ENCODE peak calls at places on chromosomes 5 and 9, in five cellular contexts. C is A673, O is psoas muscle, Y is tibial artery, V is suprapubic skin. P is an unnamed sample.

GRCh38 chr9:92759990-92760893 is 4.4 kb downstream of the BICD2 start:
- DNase-seq in C (no peak), O (peak; percentile 84), Y (no peak), V (peak; percentile 56), P (no peak)

GRCh38 chr5:2038337-2039179 is 155.8 kb upstream of the IRX4 start:
- DNase-seq in C (peak; percentile 31), O (peak; percentile 69), Y (no peak), V (peak; percentile 77), P (no peak)

GRCh38 chr9:18238254-18238653 is 235.7 kb upstream of the ADAMTSL1 start:
- DNase-seq in C (no peak), O (no peak), Y (no peak), V (no peak), P (no peak)

GRCh38 chr5:21024966-21025365 is 1037.0 kb upstream of the CDH18 start:
- DNase-seq in C (no peak), O (no peak), Y (no peak), V (no peak), P (no peak)

GRCh38 chr5:102731704-102732103 is 23.4 kb upstream of the PAM start:
- DNase-seq in C (no peak), O (no peak), Y (no peak), V (no peak), P (no peak)

GRCh38 chr5:142356318-142356715 is 31.5 kb upstream of the SPRY4 start:
- DNase-seq in C (peak; percentile 86), O (no peak), Y (no peak), V (peak; percentile 38), P (no peak)

GRCh38 chr5:107428303-107428761 is 242.4 kb downstream of the EFNA5 start:
- DNase-seq in C (no peak), O (no peak), Y (no peak), V (no peak), P (no peak)

GRCh38 chr5:156835905-156836304 is 14.2 kb upstream of the PPP1R2B start:
- DNase-seq in C (no peak), O (no peak), Y (no peak), V (no peak), P (no peak)

GRCh38 chr5:113089653-113090335 is 113.2 kb downstream of the DCP2 start:
- DNase-seq in C (no peak), O (no peak), Y (no peak), V (no peak), P (no peak)

GRCh38 chr5:25963251-25964008 is 1075.0 kb downstream of the CDH9 start:
- DNase-seq in C (no peak), O (peak; percentile 22), Y (no peak), V (peak; percentile 67), P (peak; percentile 66)

GRCh38 chr5:154296525-154297159 is 106.1 kb downstream of the GALNT10 start:
- DNase-seq in C (no peak), O (no peak), Y (no peak), V (no peak), P (no peak)

GRCh38 chr5:98111686-98112085 is 661.8 kb upstream of the RGMB start:
- DNase-seq in C (no peak), O (no peak), Y (no peak), V (no peak), P (no peak)

GRCh38 chr5:66558562-66558961 is 37.6 kb upstream of the MAST4 start:
- DNase-seq in C (no peak), O (no peak), Y (no peak), V (no peak), P (no peak)

GRCh38 chr5:170791325-170791954 is 7.9 kb downstream of the GABRP start:
- DNase-seq in C (peak; percentile 27), O (peak; percentile 29), Y (peak; percentile 74), V (no peak), P (peak; percentile 77)

GRCh38 chr5:82886911-82887310 is 190.3 kb downstream of the TMEM167A start:
- DNase-seq in C (no peak), O (no peak), Y (no peak), V (no peak), P (no peak)

GRCh38 chr9:112087506-112087905 is 87.6 kb downstream of the SUSD1 start:
- DNase-seq in C (no peak), O (no peak), Y (no peak), V (no peak), P (no peak)

GRCh38 chr5:10601246-10602030 is 37.6 kb downstream of the ANKRD33B start:
- DNase-seq in C (peak; percentile 89), O (peak; percentile 84), Y (peak; percentile 96), V (peak; percentile 94), P (peak; percentile 92)

GRCh38 chr5:10599828-10600227 is 36.0 kb downstream of the ANKRD33B start:
- DNase-seq in C (no peak), O (no peak), Y (no peak), V (no peak), P (no peak)

GRCh38 chr5:10600629-10601245 is 36.9 kb downstream of the ANKRD33B start:
- DNase-seq in C (no peak), O (no peak), Y (no peak), V (no peak), P (no peak)

GRCh38 chr5:10604975-10605374 is 41.1 kb downstream of the ANKRD33B start:
- DNase-seq in C (no peak), O (no peak), Y (peak; percentile 33), V (peak; percentile 35), P (peak; percentile 48)

GRCh38 chr5:10602031-10602806 is 38.3 kb downstream of the ANKRD33B start:
- DNase-seq in C (no peak), O (no peak), Y (peak; percentile 76), V (no peak), P (no peak)
- H3K27ac ChIP-seq in C (no peak overlapping the region), O (peak overlapping the region; percentile 91), Y (peak overlapping the region; percentile 70), V (peak overlapping the region; percentile 83), P (peak overlapping the region; percentile 80)

GRCh38 chr9:115616666-115617239 is 498.8 kb upstream of the TNC start:
- DNase-seq in C (peak; percentile 94), O (no peak), Y (no peak), V (no peak), P (no peak)
- H3K4me3 ChIP-seq in C (no peak overlapping the region), O (no peak overlapping the region), Y (no peak overlapping the region), V (no peak overlapping the region), P (no peak overlapping the region)

DNA sequence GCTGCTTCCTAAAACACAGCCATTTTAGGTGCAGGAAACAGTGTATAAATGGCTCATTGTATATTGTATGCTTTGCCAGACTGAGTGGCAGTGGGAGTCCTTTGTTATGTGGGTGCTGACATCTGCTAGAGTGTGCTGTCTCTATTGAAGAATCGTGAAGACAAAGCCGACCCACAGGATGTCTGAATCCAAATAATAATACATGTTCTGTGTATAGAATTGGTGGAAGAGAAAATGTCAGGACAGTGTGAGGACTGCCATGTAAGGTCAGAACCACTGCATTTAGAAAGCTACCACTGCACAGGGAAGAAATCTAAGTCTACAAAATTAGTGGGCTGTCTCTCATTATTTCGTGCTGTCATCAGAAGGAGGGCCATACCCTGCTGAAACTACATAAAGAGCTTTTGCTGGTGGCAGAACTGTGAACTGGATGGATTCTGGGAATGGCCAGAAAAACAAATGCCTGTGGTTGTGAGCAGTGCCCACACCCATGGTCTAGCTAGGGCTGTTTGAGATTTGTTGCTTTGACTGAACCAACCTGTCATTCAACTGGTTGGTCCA is 2.5 kb downstream of the IL7R start:
- DNase-seq in C (peak; percentile 85), O (no peak), Y (no peak), V (no peak), P (no peak)
- H3K27ac ChIP-seq in C (peak overlapping the region; percentile 82), O (no peak overlapping the region), Y (no peak overlapping the region), V (no peak overlapping the region), P (no peak overlapping the region)

GRCh38 chr9:35577486-35577885 is 27.6 kb upstream of the TESK1 start:
- DNase-seq in C (no peak), O (no peak), Y (no peak), V (no peak), P (no peak)
- H3K4me3 ChIP-seq in C (no peak overlapping the region), O (no peak overlapping the region), Y (no peak overlapping the region), V (no peak overlapping the region), P (no peak overlapping the region)

GRCh38 chr9:38390851-38391250 is 1.7 kb upstream of the ALDH1B1 start:
- DNase-seq in C (no peak), O (no peak), Y (no peak), V (no peak), P (no peak)
- H3K27ac ChIP-seq in C (no peak overlapping the region), O (peak overlapping the region; percentile 78), Y (peak overlapping the region; percentile 91), V (no peak overlapping the region), P (peak overlapping the region; percentile 32)

GRCh38 chr9:21682981-21683380 is 119.5 kb upstream of the MTAP start:
- DNase-seq in C (peak; percentile 0), O (no peak), Y (no peak), V (no peak), P (no peak)

GRCh38 chr9:21679432-21679831 is 123.0 kb upstream of the MTAP start:
- DNase-seq in C (peak; percentile 2), O (no peak), Y (no peak), V (no peak), P (no peak)

GRCh38 chr9:21682376-21682775 is 120.1 kb upstream of the MTAP start:
- DNase-seq in C (no peak), O (no peak), Y (no peak), V (no peak), P (no peak)

GRCh38 chr9:21681641-21682040 is 120.8 kb upstream of the MTAP start:
- DNase-seq in C (peak; percentile 32), O (no peak), Y (no peak), V (no peak), P (no peak)

DNA sequence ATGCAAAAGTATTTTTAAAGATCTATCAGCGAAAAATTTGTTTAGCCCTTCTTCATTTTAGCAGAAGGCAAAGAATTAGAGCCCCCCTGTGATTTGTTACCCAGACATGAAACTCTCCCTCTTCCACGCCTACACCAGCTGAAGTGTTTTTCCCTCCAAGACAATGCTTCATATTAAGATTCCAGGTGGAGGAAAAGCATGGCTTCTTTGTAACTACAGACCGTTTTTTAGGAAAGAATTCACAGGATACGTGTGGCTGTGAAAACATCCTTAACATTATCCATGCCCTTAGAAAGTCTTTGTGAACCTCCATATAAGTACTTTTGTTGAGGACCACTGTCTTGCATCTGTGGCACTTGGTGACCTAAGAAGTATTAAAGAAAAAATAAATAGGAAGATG is 121.8 kb upstream of the MTAP start:
- DNase-seq in C (no peak), O (no peak), Y (no peak), V (no peak), P (no peak)
- H3K4me3 ChIP-seq in C (no peak overlapping the region), O (no peak overlapping the region), Y (no peak overlapping the region), V (no peak overlapping the region), P (no peak overlapping the region)

DNA sequence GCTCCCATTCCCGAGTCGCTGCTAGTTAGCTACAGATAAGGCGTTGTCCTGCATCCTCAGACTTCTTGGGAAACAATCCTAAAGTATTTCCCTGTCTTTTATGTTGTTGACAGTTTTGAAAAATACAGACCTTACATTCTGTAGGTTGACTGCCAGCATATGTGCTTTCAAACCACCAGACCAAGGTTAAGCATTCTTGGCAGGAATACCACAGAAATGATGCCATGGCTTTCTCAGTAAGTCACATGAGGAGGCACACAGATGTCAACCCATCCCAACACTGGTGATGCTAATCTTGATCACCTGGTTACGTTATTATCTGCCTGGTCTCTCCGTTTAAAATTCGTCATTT is 871 bp downstream of the GLE1 start:
- DNase-seq in C (no peak), O (no peak), Y (peak; percentile 3), V (no peak), P (no peak)
- H3K27ac ChIP-seq in C (peak overlapping the region; percentile 74), O (peak overlapping the region; percentile 89), Y (peak overlapping the region; percentile 88), V (peak overlapping the region; percentile 84), P (no peak overlapping the region)

P was measured in right atrium auricular region.